ENCODE peak calls at places on chromosomes 11 and 22, in eight cellular contexts. Y, M, P, F, X, U, A and D are unnamed samples.

GRCh38 chr22:43783777-43784176 is 28.3 kb downstream of the EFCAB6 start:
- DNase-seq in Y (no peak), F (no peak), M (no peak), X (no peak), A (no peak), P (no peak), U (no peak), D (no peak)

GRCh38 chr22:37747090-37747714 is 50.4 kb downstream of the TRIOBP start:
- DNase-seq in F (no peak), X (peak; percentile 43), A (peak; percentile 57), Y (no peak), P (no peak), U (no peak), M (no peak), D (peak; percentile 43)

GRCh38 chr11:114821626-114822025 is 143.3 kb downstream of the NXPE2 start:
- DNase-seq in U (no peak), P (peak; percentile 73), X (peak; percentile 4), Y (no peak), A (no peak), F (no peak), M (no peak), D (no peak)

GRCh38 chr11:44290206-44290605 is 19.7 kb downstream of the ALX4 start:
- DNase-seq in Y (no peak), X (peak; percentile 54), A (no peak), M (peak; percentile 61), F (no peak), U (peak; percentile 42), P (no peak), D (no peak)

GRCh38 chr11:69131644-69132300 is 24.0 kb upstream of the SMIM38 start:
- DNase-seq in Y (peak; percentile 84), U (peak; percentile 48), A (peak; percentile 88), P (peak; percentile 45), F (peak; percentile 74), M (peak; percentile 73), X (peak; percentile 72), D (peak; percentile 91)

GRCh38 chr22:41544671-41545476 is 604 bp upstream of the POLR3H start:
- DNase-seq in P (no peak), Y (no peak), U (no peak), M (no peak), F (no peak), A (no peak), X (no peak), D (no peak)

GRCh38 chr11:73931039-73931645 is 19.7 kb upstream of the DNAJB13 start:
- DNase-seq in M (peak; percentile 56), A (peak; percentile 34), U (peak; percentile 31), X (peak; percentile 77), F (no peak), P (no peak), Y (no peak), D (peak; percentile 42)

GRCh38 chr11:26946209-26946828 is 47.6 kb upstream of the FIBIN start:
- DNase-seq in F (no peak), X (peak; percentile 90), M (peak; percentile 8), Y (no peak), U (no peak), P (no peak), A (no peak), D (no peak)

GRCh38 chr11:113926273-113927183 is 21.9 kb downstream of the HTR3B start:
- DNase-seq in F (no peak), U (no peak), X (no peak), M (no peak), Y (no peak), P (no peak), A (no peak), D (no peak)

GRCh38 chr11:126519653-126520573 is 164.4 kb downstream of the ST3GAL4 start:
- DNase-seq in M (no peak), F (no peak), P (no peak), U (no peak), X (peak; percentile 33), Y (no peak), A (no peak), D (no peak)

GRCh38 chr11:10564692-10565318 is 3.7 kb downstream of the LYVE1 start:
- DNase-seq in A (no peak), P (no peak), F (no peak), U (no peak), X (peak; percentile 43), Y (no peak), M (no peak), D (no peak)
- TF ChIP-seq CTCF in A (peak; percentile 41), P (peak; percentile 26), F (no peak), U (peak; percentile 59), X (peak; percentile 54), Y (peak; percentile 40), M (peak; percentile 8), D (no peak)

GRCh38 chr11:39724404-39724803 is 1735.0 kb downstream of the LRRC4C start:
- DNase-seq in Y (no peak), F (no peak), A (no peak), X (no peak), P (no peak), M (peak; percentile 4), U (no peak), D (no peak)
- TF ChIP-seq CTCF in Y (no peak), F (peak; percentile 21), A (peak; percentile 42), X (no peak), P (no peak), M (peak; percentile 19), U (no peak), D (no peak)

GRCh38 chr11:14904745-14905103 is 12.7 kb upstream of the CYP2R1 start:
- DNase-seq in A (peak; percentile 24), F (no peak), U (no peak), M (no peak), P (peak; percentile 72), X (peak; percentile 63), Y (peak; percentile 90), D (peak; percentile 62)
- TF ChIP-seq CTCF in A (no peak), F (peak; percentile 37), U (peak; percentile 71), M (peak; percentile 57), P (peak; percentile 85), X (peak; percentile 76), Y (peak; percentile 91), D (peak; percentile 80)

GRCh38 chr22:22770280-22770871 is 117.2 kb upstream of the IGLL5 start:
- DNase-seq in F (peak; percentile 68), U (no peak), X (no peak), M (peak; percentile 26), A (peak; percentile 29), Y (no peak), P (no peak), D (peak; percentile 84)

GRCh38 chr22:22768885-22769284 is 118.7 kb upstream of the IGLL5 start:
- DNase-seq in U (no peak), P (no peak), F (no peak), Y (no peak), A (no peak), M (no peak), X (no peak), D (no peak)

GRCh38 chr22:22769434-22770279 is 118.0 kb upstream of the IGLL5 start:
- DNase-seq in U (no peak), A (no peak), Y (no peak), M (no peak), F (no peak), X (no peak), P (no peak), D (no peak)

GRCh38 chr22:22770881-22771280 is 116.7 kb upstream of the IGLL5 start:
- DNase-seq in M (no peak), A (no peak), U (no peak), Y (no peak), X (no peak), F (no peak), P (no peak), D (no peak)

GRCh38 chr22:22767876-22768602 is 119.6 kb upstream of the IGLL5 start:
- DNase-seq in F (no peak), M (no peak), Y (no peak), A (no peak), X (no peak), U (no peak), P (no peak), D (no peak)
- TF ChIP-seq CTCF in F (peak; percentile 8), M (no peak), Y (peak; percentile 5), A (no peak), X (no peak), U (peak; percentile 21), P (no peak), D (no peak)

GRCh38 chr11:57641426-57641825 is 8.3 kb downstream of the YPEL4 start:
- DNase-seq in U (no peak), P (no peak), M (peak; percentile 61), F (no peak), X (peak; percentile 73), Y (no peak), A (no peak), D (peak; percentile 23)
- TF ChIP-seq CTCF in U (peak; percentile 79), P (peak; percentile 61), M (peak; percentile 66), F (peak; percentile 47), X (peak; percentile 80), Y (peak; percentile 46), A (peak; percentile 71), D (peak; percentile 30)

GRCh38 chr11:440065-441042 is 1.5 kb downstream of the ANO9 start:
- DNase-seq in Y (peak; percentile 55), A (no peak), F (no peak), P (no peak), U (no peak), M (no peak), X (no peak), D (no peak)
- TF ChIP-seq CTCF in Y (no peak), A (no peak), F (no peak), P (peak; percentile 15), U (peak; percentile 46), M (no peak), X (peak; percentile 10), D (no peak)

DNA sequence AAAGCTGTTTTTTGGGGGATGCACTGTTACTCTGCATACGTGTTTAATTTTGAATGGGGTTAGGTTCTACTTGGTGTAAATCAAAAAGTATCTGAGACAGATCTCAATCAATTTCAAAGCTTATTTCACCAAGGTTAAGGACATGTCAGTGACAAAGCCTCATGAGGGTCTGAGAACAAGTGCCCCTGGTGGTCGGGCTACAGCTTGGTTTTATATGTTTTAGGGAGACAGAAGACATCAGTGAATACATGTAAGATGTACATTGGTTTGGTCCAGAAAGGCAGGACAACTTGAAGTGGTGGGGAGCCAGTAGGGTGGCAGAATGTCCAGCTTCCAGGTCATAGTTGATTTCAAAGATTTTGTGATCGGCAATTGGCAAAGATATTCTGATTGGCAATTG is 262.9 kb downstream of the LUZP2 start:
- DNase-seq in F (no peak), P (no peak), Y (no peak), A (no peak), X (no peak), U (no peak), M (no peak), D (no peak)
- TF ChIP-seq CTCF in F (no peak), P (no peak), Y (no peak), A (no peak), X (no peak), U (no peak), M (no peak), D (no peak)

GRCh38 chr11:121534131-121535093 is 81.6 kb upstream of the SORL1-AS1 start:
- DNase-seq in A (no peak), Y (no peak), M (no peak), X (peak; percentile 55), F (no peak), U (no peak), P (no peak), D (no peak)

GRCh38 chr11:121538054-121538453 is 85.3 kb upstream of the SORL1-AS1 start:
- DNase-seq in A (no peak), Y (no peak), M (no peak), F (no peak), U (no peak), P (no peak), X (no peak), D (no peak)

GRCh38 chr11:121533556-121534050 is 80.8 kb upstream of the SORL1-AS1 start:
- DNase-seq in F (no peak), Y (no peak), X (no peak), P (no peak), M (no peak), U (no peak), A (no peak), D (no peak)

GRCh38 chr11:121535122-121535796 is 82.5 kb upstream of the SORL1-AS1 start:
- DNase-seq in M (no peak), A (no peak), U (no peak), P (no peak), X (peak; percentile 14), F (no peak), Y (no peak), D (no peak)

GRCh38 chr11:121536116-121536515 is 83.3 kb upstream of the SORL1-AS1 start:
- DNase-seq in A (no peak), M (no peak), Y (no peak), P (no peak), F (no peak), X (no peak), U (no peak), D (no peak)
- TF ChIP-seq CTCF in A (no peak), M (no peak), Y (no peak), P (no peak), F (no peak), X (no peak), U (no peak), D (no peak)